ENCODE peak calls at places on chromosomes 13 and 19, in four cellular contexts. V, B, A and Q are unnamed samples.

GRCh38 chr13:60414177-60414576 is 17.2 kb downstream of the TDRD3 start:
- DNase-seq in A (no peak), V (no peak), B (no peak), Q (no peak)

GRCh38 chr19:7636691-7637373 is at the start of gene STXBP2:
- DNase-seq in A (peak; percentile 61), V (peak; percentile 95), B (peak; percentile 90), Q (peak; percentile 94)

GRCh38 chr13:40644838-40645620 is 21.4 kb downstream of the FOXO1 start:
- DNase-seq in A (no peak), V (no peak), B (no peak), Q (no peak)

GRCh38 chr19:18415177-18415867 is 3.9 kb upstream of the SSBP4 start:
- DNase-seq in V (peak; percentile 71), B (no peak), A (no peak), Q (no peak)

GRCh38 chr19:3798137-3798536 is 12.0 kb upstream of the MATK start:
- DNase-seq in A (no peak), V (no peak), B (no peak), Q (no peak)

GRCh38 chr19:19662866-19663291 is 597 bp downstream of the ATP13A1 start:
- DNase-seq in V (no peak), B (no peak), A (peak; percentile 22), Q (peak; percentile 28)

GRCh38 chr19:10334340-10335148 is 1.2 kb upstream of the RAVER1 start:
- DNase-seq in V (peak; percentile 95), A (peak; percentile 93), B (peak; percentile 95), Q (peak; percentile 88)

GRCh38 chr19:9917322-9917721 is 19.0 kb downstream of the OLFM2 start:
- DNase-seq in A (peak; percentile 51), V (peak; percentile 80), B (peak; percentile 47), Q (peak; percentile 74)

GRCh38 chr19:29666634-29667389 is 1.6 kb downstream of the PLEKHF1 start:
- DNase-seq in A (peak; percentile 55), B (peak; percentile 66), V (no peak), Q (no peak)

GRCh38 chr13:31234729-31235128 is 35.0 kb downstream of the B3GLCT start:
- DNase-seq in B (no peak), V (no peak), A (peak; percentile 4), Q (peak; percentile 22)

GRCh38 chr19:34555447-34555846 is 73.9 kb downstream of the WTIP start:
- DNase-seq in V (no peak), A (peak; percentile 28), B (peak; percentile 48), Q (peak; percentile 14)

GRCh38 chr13:41960195-41960699 is 662 bp downstream of the VWA8 start:
- DNase-seq in A (peak; percentile 46), B (no peak), V (no peak), Q (peak; percentile 41)

GRCh38 chr13:46392967-46393366 is 5.9 kb upstream of the RUBCNL start:
- DNase-seq in A (no peak), V (no peak), B (no peak), Q (no peak)

GRCh38 chr19:15456871-15457700 is 7.3 kb downstream of the RASAL3 start:
- DNase-seq in A (no peak), V (peak; percentile 70), B (peak; percentile 97), Q (no peak)
- TF ChIP-seq ELF4 in A (no peak), V (no peak), B (no peak), Q (no peak)

DNA sequence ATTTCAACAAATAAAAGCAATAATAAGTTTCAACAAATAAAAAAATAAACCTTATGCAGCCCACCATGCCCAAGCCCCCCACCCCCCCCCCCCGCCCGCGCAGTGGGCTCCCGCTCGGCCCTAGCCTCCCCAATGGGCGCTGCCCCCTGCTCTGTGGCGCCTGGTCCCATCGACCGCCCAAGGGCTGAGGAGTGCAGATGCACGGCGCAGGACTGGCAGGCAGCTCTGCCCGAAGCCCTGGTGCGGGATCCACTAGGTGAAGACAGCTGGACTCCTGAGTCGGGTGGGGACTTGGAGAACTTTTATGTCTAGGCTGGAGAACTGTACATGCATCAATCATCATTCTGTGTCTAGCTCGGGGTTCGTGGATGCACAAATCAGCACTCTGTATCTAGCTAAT is 779.6 kb downstream of the DACH1 start:
- DNase-seq in A (no peak), V (no peak), B (no peak), Q (no peak)
- TF ChIP-seq SP1 in A (no peak), V (no peak), B (no peak), Q (no peak)

DNA sequence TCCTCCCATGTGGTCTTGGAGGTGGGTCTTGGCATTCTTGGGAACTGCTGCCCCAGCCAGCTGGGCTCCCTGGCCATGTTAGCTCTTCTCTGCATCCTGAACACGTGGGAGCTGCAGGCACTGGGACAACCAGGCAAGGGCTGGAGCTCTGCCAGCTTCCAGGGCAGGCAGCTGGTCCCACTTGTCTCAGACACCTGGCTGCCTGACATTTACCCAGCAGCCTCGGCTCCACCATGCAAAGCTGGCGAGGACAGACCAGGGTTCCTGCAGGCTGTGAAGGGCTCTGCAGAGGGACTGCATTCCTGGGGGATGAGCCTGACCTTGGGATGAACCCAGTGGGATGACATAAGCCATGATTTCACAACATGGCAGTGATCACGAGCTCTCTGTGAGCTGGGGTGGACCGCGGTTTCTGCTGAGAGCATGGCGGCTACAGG is 99.0 kb upstream of the TSHZ3 start:
- DNase-seq in B (no peak), A (no peak), V (no peak), Q (no peak)
- TF ChIP-seq ELF4 in B (no peak), A (no peak), V (no peak), Q (no peak)

DNA sequence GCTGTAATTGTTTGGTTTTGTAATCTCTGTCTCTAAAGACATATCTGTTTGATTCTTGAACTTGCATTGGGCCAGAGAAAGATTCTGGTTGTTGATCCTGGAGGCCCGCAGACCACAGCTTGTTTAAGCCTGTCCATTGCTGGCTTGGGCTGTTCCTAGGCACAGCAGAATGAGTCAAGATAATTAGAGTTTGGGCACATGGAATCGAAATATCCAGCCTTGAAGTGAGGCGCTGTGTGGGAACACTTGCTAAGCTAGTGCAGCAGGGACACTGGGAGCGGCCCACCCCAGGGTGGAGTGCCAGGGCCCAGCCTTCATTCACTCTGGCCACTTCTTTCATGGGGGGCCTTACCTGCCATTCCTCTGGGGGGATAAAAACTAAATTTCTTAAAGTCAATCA is 219.7 kb downstream of the LMO7 start:
- DNase-seq in B (no peak), V (no peak), A (no peak), Q (no peak)
- TF ChIP-seq SP1 in B (no peak), V (no peak), A (no peak), Q (no peak)

DNA sequence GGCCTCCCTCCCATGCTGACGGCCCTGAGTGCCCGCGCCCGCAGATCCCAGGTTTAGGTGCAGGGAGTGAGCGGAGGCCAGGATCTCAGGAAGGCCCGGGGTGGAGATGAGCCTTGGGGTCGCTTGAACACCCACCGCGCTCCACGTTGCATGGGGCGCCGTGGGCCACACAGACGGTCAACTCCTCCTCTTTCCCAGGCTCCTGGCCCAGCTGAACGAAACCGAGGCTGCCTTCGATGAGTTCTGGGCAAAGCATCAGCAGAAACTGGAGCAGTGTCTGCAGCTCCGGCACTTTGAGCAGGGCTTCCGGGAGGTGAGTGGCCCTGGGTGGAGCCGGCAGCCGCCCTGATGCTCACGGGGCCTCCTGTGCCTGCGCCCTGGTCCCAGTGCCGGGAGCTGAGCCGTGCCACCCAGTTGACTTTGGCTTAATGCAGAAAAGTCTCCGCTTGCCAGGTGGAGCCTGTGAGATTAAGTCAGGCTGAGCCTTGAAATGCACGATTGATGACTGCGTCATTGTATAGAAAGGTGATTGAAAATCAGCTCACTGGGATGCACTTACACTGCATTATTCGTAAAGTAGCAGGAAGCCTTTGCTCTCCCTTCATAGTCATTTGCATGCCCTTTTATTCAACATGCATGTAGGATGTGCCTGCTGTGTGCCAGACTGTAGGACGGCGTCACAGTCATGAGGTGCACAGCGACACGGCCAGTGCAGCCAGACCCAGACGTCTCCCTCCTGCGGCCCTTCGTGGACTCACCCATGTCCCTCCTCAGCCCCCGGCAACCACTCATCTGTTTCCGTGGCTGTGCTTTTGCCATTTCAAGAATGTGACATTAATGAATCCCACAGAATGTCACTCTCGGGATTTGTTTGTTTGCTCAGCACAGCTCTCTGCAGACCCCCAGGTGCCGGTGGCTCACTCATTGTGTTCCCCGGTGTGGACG is 35.5 kb upstream of the F7 start:
- DNase-seq in B (no peak), V (no peak), A (no peak), Q (no peak)
- TF ChIP-seq ELF4 in B (no peak), V (no peak), A (no peak), Q (no peak)

GRCh38 chr19:6216996-6217751 is 62.6 kb downstream of the MLLT1 start:
- DNase-seq in B (peak; percentile 48), V (peak; percentile 82), A (no peak), Q (peak; percentile 58)
- TF ChIP-seq SP1 in B (no peak), V (no peak), A (no peak), Q (no peak)

DNA sequence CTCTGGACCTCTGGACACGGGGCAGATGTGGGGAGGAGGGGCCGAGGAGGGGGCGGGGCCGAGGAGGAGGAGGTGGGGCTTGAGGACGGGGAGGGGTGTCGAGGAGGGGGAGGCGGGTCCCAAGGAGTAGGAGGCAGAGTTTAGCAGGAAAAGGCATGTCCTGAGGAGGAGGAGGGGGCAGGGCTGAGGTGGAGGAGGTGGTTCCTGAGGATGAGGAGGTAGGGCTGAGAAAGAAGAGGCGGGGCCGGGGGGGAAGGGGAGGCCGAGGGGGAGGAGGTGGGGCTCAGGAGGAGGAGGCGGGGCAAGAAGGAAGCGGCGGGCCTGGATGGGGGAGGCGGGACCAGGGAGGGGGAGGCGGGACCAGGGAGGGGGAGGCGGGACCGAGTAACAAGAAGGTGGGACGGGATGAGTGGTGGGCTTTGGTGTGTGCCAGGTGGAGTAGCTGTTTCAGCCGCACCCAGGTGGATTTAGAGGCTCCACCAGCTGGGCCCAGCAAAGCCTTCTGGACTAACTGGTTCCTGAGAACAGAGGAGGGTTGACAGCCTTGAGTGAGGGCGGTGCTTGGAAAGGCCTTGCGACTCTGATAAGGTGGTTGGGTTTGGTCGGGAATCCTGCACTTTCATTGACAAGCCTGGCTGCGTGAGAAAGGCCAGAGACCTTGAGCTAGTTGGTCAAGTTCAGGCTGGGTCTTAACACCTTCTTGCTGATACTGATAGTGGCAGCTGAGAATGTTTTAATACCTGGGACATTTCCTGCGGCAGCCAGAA is 7.7 kb downstream of the TECR start:
- DNase-seq in V (peak; percentile 93), B (peak; percentile 96), A (no peak), Q (peak; percentile 84)
- TF ChIP-seq ELF4 in V (no peak), B (no peak), A (no peak), Q (no peak)